ENCODE peak calls at places on chromosomes 3 and 15, in six cellular contexts. K is brain microvascular endothelial cell, J is esophagus squamous epithelium, U is pancreas, H is SJSA1, L is esophagus muscularis mucosa. I is an unnamed sample. For H3K27me3, the result is how much of the 10 kb centered on the place peaks cover.

GRCh38 chr15:92797168-92798052 is 102.7 kb upstream of the CHD2 start:
- DNase-seq in K (peak), J (no peak), U (peak), H (no peak), L (no peak), I (no peak)

GRCh38 chr3:182121424-182121823 is 409.7 kb downstream of the SOX2 start:
- DNase-seq in K (no peak), J (no peak), U (no peak), H (no peak), L (no peak), I (no peak)

GRCh38 chr15:74438696-74439316 is 5.0 kb upstream of the SEMA7A start:
- DNase-seq in K (peak), J (peak), U (peak), H (peak), L (no peak), I (peak)

GRCh38 chr3:123314409-123315270 is 112.9 kb downstream of the SEC22A start:
- DNase-seq in K (no peak), J (no peak), U (no peak), H (no peak), L (no peak), I (no peak)

GRCh38 chr3:187210555-187211327 is 13.5 kb downstream of the RTP1 start:
- DNase-seq in K (no peak), J (no peak), U (no peak), H (no peak), L (no peak), I (no peak)

GRCh38 chr3:183061431-183062172 is 37.7 kb downstream of the MCCC1 start:
- DNase-seq in K (no peak), J (no peak), U (no peak), H (no peak), L (no peak), I (no peak)

GRCh38 chr3:195302436-195302835 is 31.5 kb upstream of the XXYLT1 start:
- DNase-seq in K (no peak), J (no peak), U (no peak), H (no peak), L (no peak), I (no peak)

GRCh38 chr3:33482126-33482525 is 41.9 kb upstream of the UBP1 start:
- DNase-seq in K (no peak), J (no peak), U (no peak), H (no peak), L (no peak), I (no peak)

GRCh38 chr3:117920240-117920923 is 1114.3 kb downstream of the IGSF11 start:
- DNase-seq in K (no peak), J (no peak), U (no peak), H (no peak), L (no peak), I (no peak)

GRCh38 chr3:66038726-66039589 is at the start of gene MAGI1:
- DNase-seq in K (peak), J (no peak), U (peak), H (peak), L (peak), I (no peak)

GRCh38 chr3:40719660-40720287 is 195.0 kb downstream of the ZNF621 start:
- DNase-seq in K (no peak), J (no peak), U (peak), H (no peak), L (peak), I (no peak)

GRCh38 chr3:189353988-189354735 is 182.4 kb downstream of the TPRG1 start:
- DNase-seq in K (no peak), J (no peak), U (no peak), H (no peak), L (no peak), I (no peak)

GRCh38 chr15:43279496-43279895 is 12.8 kb upstream of the TGM5 start:
- DNase-seq in K (no peak), J (no peak), U (no peak), H (no peak), L (no peak), I (no peak)

GRCh38 chr15:72365844-72366243 is 10.0 kb downstream of the HEXA start:
- DNase-seq in K (no peak), J (no peak), U (no peak), H (no peak), L (no peak), I (peak)

GRCh38 chr3:50534721-50535330 is 31.4 kb upstream of the CACNA2D2 start:
- DNase-seq in K (no peak), J (no peak), U (no peak), H (no peak), L (no peak), I (no peak)

GRCh38 chr15:51782357-51782896 is 31.0 kb downstream of the TMOD2 start:
- DNase-seq in K (no peak), J (no peak), U (no peak), H (no peak), L (no peak), I (no peak)

GRCh38 chr3:69647710-69648109 is 91.6 kb upstream of the MITF start:
- DNase-seq in K (peak), J (no peak), U (no peak), H (no peak), L (no peak), I (no peak)

GRCh38 chr3:10511809-10512494 is 6.6 kb upstream of the ATP2B2 start:
- DNase-seq in K (peak), J (no peak), U (no peak), H (peak), L (no peak), I (no peak)

GRCh38 chr15:35751421-35752133 is 205.6 kb upstream of the DPH6 start:
- DNase-seq in K (peak), J (no peak), U (peak), H (peak), L (no peak), I (peak)

GRCh38 chr15:100275641-100276040 is 66.1 kb downstream of the ADAMTS17 start:
- DNase-seq in K (no peak), J (no peak), U (no peak), H (no peak), L (no peak), I (no peak)

GRCh38 chr15:91068966-91069365 is 31.1 kb upstream of the SV2B start:
- DNase-seq in K (no peak), J (no peak), U (no peak), H (no peak), L (peak), I (no peak)

GRCh38 chr3:93988764-93989163 is 8.8 kb downstream of the ARL13B start:
- DNase-seq in K (no peak), J (no peak), U (no peak), H (no peak), L (no peak), I (no peak)

GRCh38 chr15:99943466-99943865 is 210.2 kb upstream of the LYSMD4 start:
- DNase-seq in K (no peak), J (no peak), U (no peak), H (no peak), L (peak), I (no peak)

GRCh38 chr15:63238181-63238580 is 39.2 kb upstream of the APH1B start:
- DNase-seq in K (no peak), J (no peak), U (no peak), H (no peak), L (no peak), I (no peak)

GRCh38 chr3:37072892-37073291 is 79.6 kb downstream of the MLH1 start:
- DNase-seq in K (peak), J (no peak), U (no peak), H (peak), L (no peak), I (no peak)

GRCh38 chr15:87368511-87368910 is 888.0 kb downstream of the NTRK3 start:
- DNase-seq in K (no peak), J (no peak), U (no peak), H (no peak), L (no peak), I (no peak)

GRCh38 chr15:69181419-69181818 is 21.0 kb downstream of the GLCE start:
- DNase-seq in K (no peak), J (no peak), U (no peak), H (no peak), L (no peak), I (no peak)

GRCh38 chr3:69532828-69533219 is 146.9 kb upstream of the FRMD4B start:
- DNase-seq in K (no peak), J (no peak), U (no peak), H (no peak), L (no peak), I (no peak)

GRCh38 chr3:170428095-170428494 is 9.4 kb downstream of the CLDN11 start:
- DNase-seq in K (no peak), J (no peak), U (no peak), H (no peak), L (no peak), I (no peak)

GRCh38 chr15:26937134-26937533 is 33.8 kb upstream of the GABRG3 start:
- DNase-seq in K (no peak), J (no peak), U (no peak), H (no peak), L (no peak), I (no peak)
- H3K4me3 ChIP-seq in K (no peak), J (no peak), U (no peak), H (no peak), L (no peak), I (no peak)

GRCh38 chr3:185552358-185552877 is at the start of gene LIPH:
- DNase-seq in K (peak), J (no peak), U (no peak), H (no peak), L (no peak), I (no peak)

GRCh38 chr3:185555948-185556347 is 3.6 kb upstream of the LIPH start:
- DNase-seq in K (no peak), J (no peak), U (no peak), H (no peak), L (no peak), I (no peak)

GRCh38 chr3:185558395-185558794 is 6.0 kb upstream of the LIPH start:
- DNase-seq in K (no peak), J (no peak), U (peak), H (no peak), L (no peak), I (no peak)

GRCh38 chr3:185559706-185560090 is 7.3 kb upstream of the LIPH start:
- DNase-seq in K (no peak), J (no peak), U (no peak), H (no peak), L (no peak), I (no peak)

DNA sequence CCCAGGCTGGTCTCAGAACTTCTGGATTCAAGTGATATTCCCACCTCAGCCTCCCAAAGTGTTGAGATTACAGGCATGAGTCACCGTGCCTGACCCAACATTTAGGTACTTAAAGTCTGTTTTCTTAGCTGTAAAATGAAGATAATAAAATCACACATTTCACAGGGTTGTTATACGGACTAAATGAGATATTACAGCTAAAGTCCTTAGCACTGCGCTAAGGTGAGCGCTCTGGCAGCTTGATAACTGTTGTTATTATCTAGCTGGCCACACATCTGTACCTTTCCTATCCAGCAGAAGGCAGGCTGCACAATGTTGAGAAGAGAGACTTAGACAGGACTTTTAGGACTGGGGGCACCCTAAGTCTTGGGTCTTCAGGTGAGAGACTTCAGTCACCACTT is 2.7 kb upstream of the LIPH start:
- DNase-seq in K (peak), J (no peak), U (no peak), H (no peak), L (no peak), I (no peak)
- H3K27me3 ChIP-seq in K (under half), J (under half), U (under half), H (under half), L (under half), I (under half)

GRCh38 chr3:127037971-127038446 is 55.1 kb downstream of the PLXNA1 start:
- DNase-seq in K (no peak), J (no peak), U (no peak), H (no peak), L (no peak), I (no peak)
- H3K4me3 ChIP-seq in K (no peak), J (no peak), U (no peak), H (no peak), L (no peak), I (no peak)

GRCh38 chr3:185152433-185153169 is at the start of gene C3orf70:
- DNase-seq in K (peak), J (no peak), U (peak), H (peak), L (no peak), I (no peak)
- H3K27me3 ChIP-seq in K (under half), J (under half), U (under half), H (half or more), L (under half), I (under half)

GRCh38 chr3:180036092-180036677 is 552 bp downstream of the PEX5L start:
- DNase-seq in K (no peak), J (no peak), U (no peak), H (no peak), L (no peak), I (no peak)
- H3K4me3 ChIP-seq in K (peak), J (no peak), U (peak), H (no peak), L (peak), I (no peak)